ENCODE peak calls at places on chromosomes 12 and 14, in ten cellular contexts. P is posterior cingulate gyrus; O is DMS79; R is hypothalamus; X is NCI-H1417; Y is left ventricle myocardium inferior; Z is CD8-positive, alpha-beta memory T cell; V is body of pancreas; F is caudate nucleus; C is astrocyte of the cerebellum. K is an unnamed sample.

GRCh38 chr12:63862187-63863107 is 17.9 kb downstream of the SRGAP1 start:
- DNase-seq in O (no peak), R (no peak), Y (no peak), F (no peak), P (no peak), V (peak; percentile 76), X (no peak), Z (no peak), C (no peak), K (no peak)

GRCh38 chr12:50187084-50187900 is 20.1 kb upstream of the CERS5 start:
- DNase-seq in R (no peak), X (no peak), V (no peak), Z (no peak), P (no peak), O (no peak), Y (no peak), C (peak; percentile 91), F (no peak), K (no peak)

GRCh38 chr12:68175566-68176033 is 16.1 kb upstream of the IFNG start:
- DNase-seq in Z (peak; percentile 89), R (no peak), P (no peak), V (no peak), C (no peak), Y (no peak), O (peak; percentile 69), X (no peak), F (no peak), K (peak; percentile 81)

GRCh38 chr12:18436163-18436562 is 174.8 kb downstream of the PIK3C2G start:
- DNase-seq in Y (no peak), R (no peak), F (no peak), Z (no peak), P (no peak), V (no peak), C (no peak), X (no peak), O (no peak), K (no peak)

GRCh38 chr12:121872546-121873223 is 14.0 kb upstream of the HPD start:
- DNase-seq in R (no peak), F (no peak), V (peak; percentile 27), Y (peak; percentile 31), O (no peak), P (peak; percentile 77), X (no peak), Z (no peak), C (peak; percentile 47), K (no peak)

GRCh38 chr12:117890137-117890536 is 78.7 kb downstream of the KSR2 start:
- DNase-seq in O (no peak), R (no peak), Z (no peak), C (no peak), P (no peak), V (no peak), F (no peak), Y (no peak), X (no peak), K (no peak)

GRCh38 chr14:59566725-59567124 is 9.9 kb downstream of the CCDC175 start:
- DNase-seq in C (no peak), F (no peak), P (no peak), V (no peak), O (no peak), R (no peak), Z (no peak), X (no peak), Y (no peak), K (no peak)

GRCh38 chr12:65827827-65828231 is 3.5 kb downstream of the HMGA2 start:
- DNase-seq in O (no peak), C (no peak), Y (no peak), R (no peak), V (no peak), X (no peak), Z (no peak), F (no peak), P (no peak), K (no peak)

GRCh38 chr14:98893675-98894074 is 378.3 kb downstream of the BCL11B start:
- DNase-seq in Z (no peak), V (peak; percentile 26), X (no peak), R (no peak), F (no peak), Y (no peak), O (no peak), P (no peak), C (no peak), K (no peak)

GRCh38 chr14:68137704-68138619 is 318.4 kb downstream of the RAD51B start:
- DNase-seq in Z (no peak), C (peak; percentile 68), O (peak; percentile 80), Y (no peak), P (no peak), F (peak; percentile 79), X (peak; percentile 54), R (peak; percentile 38), V (peak; percentile 30), K (no peak)

GRCh38 chr14:36069535-36069900 is 107.0 kb downstream of the PTCSC3 start:
- DNase-seq in R (no peak), O (peak; percentile 96), Y (no peak), V (peak; percentile 68), C (peak; percentile 42), F (peak; percentile 26), P (no peak), X (peak; percentile 75), Z (peak; percentile 16), K (peak; percentile 3)